ENCODE peak calls at places on chromosomes 6 and 20, in seven cellular contexts. K is right lobe of liver, Q is IMR-90, P is gastrocnemius medialis, N is A549, T is HCT116, L is heart left ventricle. Y is an unnamed sample.

GRCh38 chr20:51731771-51732453 is 36.3 kb downstream of the ATP9A start:
- ATAC-seq in K (no peak), Q (peak), P (no peak), N (no peak), T (no peak), L (peak), Y (peak)

GRCh38 chr20:49964964-49965780 is 17.6 kb upstream of the SNAI1 start:
- ATAC-seq in K (peak), Q (peak), P (no peak), N (peak), T (peak), L (no peak), Y (no peak)

GRCh38 chr6:20328266-20328946 is 73.3 kb upstream of the E2F3 start:
- ATAC-seq in K (no peak), Q (peak), P (peak), N (no peak), T (no peak), L (peak), Y (no peak)

GRCh38 chr6:41427642-41428401 is 92.4 kb downstream of the NCR2 start:
- ATAC-seq in K (peak), Q (peak), P (peak), N (peak), T (peak), L (peak), Y (peak)

GRCh38 chr6:11413728-11414127 is 123.8 kb upstream of the TMEM170B start:
- ATAC-seq in K (no peak), Q (peak), P (no peak), N (no peak), T (no peak), L (no peak), Y (no peak)

GRCh38 chr6:139732451-139732850 is 358.0 kb upstream of the CITED2 start:
- ATAC-seq in K (no peak), Q (peak), P (peak), N (no peak), T (peak), L (no peak), Y (peak)

GRCh38 chr6:117136702-117137101 is 128.7 kb upstream of the VGLL2 start:
- ATAC-seq in K (no peak), Q (no peak), P (no peak), N (no peak), T (no peak), L (peak), Y (no peak)

GRCh38 chr6:34610819-34611477 is 54.8 kb upstream of the SPDEF start:
- ATAC-seq in K (no peak), Q (peak), P (no peak), N (peak), T (peak), L (peak), Y (no peak)

GRCh38 chr6:15368186-15368585 is 122.3 kb downstream of the JARID2 start:
- ATAC-seq in K (no peak), Q (no peak), P (peak), N (no peak), T (no peak), L (peak), Y (no peak)

GRCh38 chr6:166382500-166382932 is 224 bp downstream of the MPC1 start:
- ATAC-seq in K (peak), Q (peak), P (peak), N (no peak), T (peak), L (peak), Y (peak)
- TF ChIP-seq POLR2A in K (no peak), Q (no peak), P (peak), N (no peak), T (no peak), L (no peak), Y (peak)

GRCh38 chr6:36492621-36493020 is 49.8 kb downstream of the KCTD20 start:
- ATAC-seq in K (peak), Q (no peak), P (no peak), N (no peak), T (no peak), L (no peak), Y (no peak)

GRCh38 chr6:36491378-36491965 is 48.7 kb downstream of the KCTD20 start:
- ATAC-seq in K (no peak), Q (no peak), P (no peak), N (no peak), T (no peak), L (no peak), Y (no peak)

GRCh38 chr6:36493859-36494258 is 51.1 kb downstream of the KCTD20 start:
- ATAC-seq in K (peak), Q (no peak), P (no peak), N (no peak), T (no peak), L (peak), Y (no peak)

GRCh38 chr6:36489426-36489825 is 46.6 kb downstream of the KCTD20 start:
- ATAC-seq in K (no peak), Q (no peak), P (no peak), N (no peak), T (no peak), L (no peak), Y (no peak)

DNA sequence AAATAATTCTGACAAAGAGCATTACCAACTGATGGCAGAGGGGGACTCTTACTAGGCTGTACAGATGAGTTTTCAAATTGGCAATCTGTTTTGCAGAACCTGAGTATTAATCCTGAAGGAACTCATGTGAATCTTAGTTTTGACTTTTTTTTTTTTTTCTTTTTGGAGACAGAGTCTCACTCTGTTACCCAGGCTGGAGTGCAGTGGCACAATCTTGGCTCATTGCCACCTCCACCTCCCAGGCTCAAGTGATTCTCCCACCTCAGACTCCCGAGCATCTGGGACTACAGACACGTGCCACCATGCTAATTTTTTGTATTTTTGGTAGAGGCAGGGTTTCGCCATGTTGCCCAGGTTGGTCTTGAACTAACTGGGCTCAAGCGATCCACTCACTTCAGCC is 49.3 kb downstream of the KCTD20 start:
- ATAC-seq in K (peak), Q (no peak), P (peak), N (no peak), T (no peak), L (no peak), Y (no peak)
- H3K4me3 ChIP-seq in K (no peak), Q (no peak), P (no peak), N (no peak), T (no peak), L (no peak), Y (no peak)

GRCh38 chr20:46552460-46553420 is 2.3 kb upstream of the OCSTAMP start:
- ATAC-seq in K (no peak), Q (no peak), P (no peak), N (no peak), T (no peak), L (no peak), Y (no peak)

GRCh38 chr20:46550441-46550840 is at the start of gene OCSTAMP:
- ATAC-seq in K (no peak), Q (no peak), P (no peak), N (no peak), T (no peak), L (no peak), Y (no peak)

GRCh38 chr20:46548688-46549087 is 1.8 kb downstream of the OCSTAMP start:
- ATAC-seq in K (no peak), Q (no peak), P (no peak), N (no peak), T (no peak), L (no peak), Y (no peak)

GRCh38 chr20:46549188-46549967 is 1.1 kb downstream of the OCSTAMP start:
- ATAC-seq in K (no peak), Q (no peak), P (no peak), N (no peak), T (peak), L (no peak), Y (no peak)

GRCh38 chr20:46551508-46552280 is 1.2 kb upstream of the OCSTAMP start:
- ATAC-seq in K (no peak), Q (no peak), P (no peak), N (no peak), T (no peak), L (no peak), Y (no peak)
- H3K27ac ChIP-seq in K (no peak), Q (no peak), P (no peak), N (no peak), T (no peak), L (no peak), Y (no peak)

GRCh38 chr6:43180985-43181384 is 1.0 kb upstream of the CUL9 start:
- ATAC-seq in K (no peak), Q (no peak), P (no peak), N (peak), T (no peak), L (no peak), Y (no peak)
- TF ChIP-seq POLR2A in K (no peak), Q (no peak), P (no peak), N (no peak), T (no peak), L (no peak), Y (no peak)

GRCh38 chr6:169266261-169266660 is 12.6 kb upstream of the THBS2 start:
- ATAC-seq in K (no peak), Q (no peak), P (no peak), N (no peak), T (no peak), L (no peak), Y (no peak)

GRCh38 chr6:169265486-169266131 is 12.0 kb upstream of the THBS2 start:
- ATAC-seq in K (no peak), Q (no peak), P (no peak), N (no peak), T (no peak), L (no peak), Y (no peak)

GRCh38 chr6:169266746-169267629 is 13.3 kb upstream of the THBS2 start:
- ATAC-seq in K (no peak), Q (peak), P (peak), N (no peak), T (no peak), L (no peak), Y (peak)

GRCh38 chr6:169271158-169271936 is 17.7 kb upstream of the THBS2 start:
- ATAC-seq in K (no peak), Q (peak), P (no peak), N (no peak), T (no peak), L (no peak), Y (no peak)

GRCh38 chr6:169269180-169270076 is 15.8 kb upstream of the THBS2 start:
- ATAC-seq in K (no peak), Q (peak), P (peak), N (no peak), T (no peak), L (peak), Y (peak)
- H3K4me3 ChIP-seq in K (no peak), Q (no peak), P (no peak), N (no peak), T (no peak), L (no peak), Y (no peak)

GRCh38 chr6:52535711-52536423 is 41.0 kb downstream of the TRAM2 start:
- ATAC-seq in K (no peak), Q (no peak), P (no peak), N (no peak), T (no peak), L (no peak), Y (no peak)
- H3K27ac ChIP-seq in K (no peak), Q (no peak), P (no peak), N (no peak), T (no peak), L (no peak), Y (no peak)

GRCh38 chr6:111809264-111809663 is 64.0 kb downstream of the FYN start:
- ATAC-seq in K (no peak), Q (no peak), P (no peak), N (no peak), T (no peak), L (no peak), Y (no peak)

GRCh38 chr6:111804627-111805235 is 68.5 kb downstream of the FYN start:
- ATAC-seq in K (peak), Q (no peak), P (peak), N (no peak), T (no peak), L (peak), Y (peak)

GRCh38 chr6:111805511-111806181 is 67.6 kb downstream of the FYN start:
- ATAC-seq in K (no peak), Q (peak), P (no peak), N (no peak), T (no peak), L (no peak), Y (no peak)

GRCh38 chr6:111808493-111808892 is 64.8 kb downstream of the FYN start:
- ATAC-seq in K (no peak), Q (no peak), P (no peak), N (no peak), T (no peak), L (no peak), Y (no peak)

DNA sequence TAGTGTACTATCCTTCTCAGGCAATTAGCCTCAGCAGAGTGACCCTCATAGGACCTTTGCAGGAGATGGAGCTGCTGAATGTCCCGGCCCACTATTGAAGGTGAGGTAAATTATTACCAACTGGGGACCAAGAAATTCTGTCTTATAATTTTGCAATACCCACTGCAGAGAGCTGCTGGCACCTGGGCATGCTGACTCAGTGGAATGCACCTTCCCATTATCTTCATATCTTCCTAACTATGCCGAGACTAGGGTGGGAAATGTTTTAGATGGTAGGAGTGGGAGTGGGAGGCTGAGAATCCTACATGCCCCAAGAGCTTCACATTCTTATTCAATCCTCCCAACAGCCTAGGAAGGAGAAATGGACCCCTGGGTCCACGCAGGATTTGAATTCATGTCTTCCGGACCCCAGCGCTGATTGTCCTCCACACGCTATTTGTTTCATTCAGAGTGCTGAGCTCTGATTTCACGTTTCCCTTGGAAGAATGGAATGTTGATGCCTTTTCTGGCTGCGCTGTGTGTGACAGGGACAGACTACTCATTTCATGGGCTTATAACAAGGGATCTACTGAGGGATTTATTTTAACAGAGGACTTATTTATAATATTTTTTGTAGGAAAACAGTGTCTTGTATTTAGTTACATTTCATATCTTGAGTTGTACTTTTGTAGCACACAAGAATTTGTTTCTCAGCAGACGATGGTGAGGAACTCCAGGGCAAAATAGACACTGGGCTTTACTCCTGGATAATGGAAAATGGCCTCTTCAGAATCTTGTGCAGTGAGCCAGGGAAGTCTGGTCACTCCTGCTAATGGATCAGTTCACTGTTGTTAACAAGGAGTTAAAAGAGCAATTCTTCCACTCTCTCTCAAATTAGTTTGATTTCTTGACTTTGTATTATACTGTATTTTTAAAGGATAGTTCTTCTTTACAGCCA is 66.4 kb downstream of the FYN start:
- ATAC-seq in K (no peak), Q (no peak), P (no peak), N (no peak), T (no peak), L (no peak), Y (no peak)
- TF ChIP-seq POLR2A in K (no peak), Q (no peak), P (no peak), N (no peak), T (no peak), L (no peak), Y (no peak)

DNA sequence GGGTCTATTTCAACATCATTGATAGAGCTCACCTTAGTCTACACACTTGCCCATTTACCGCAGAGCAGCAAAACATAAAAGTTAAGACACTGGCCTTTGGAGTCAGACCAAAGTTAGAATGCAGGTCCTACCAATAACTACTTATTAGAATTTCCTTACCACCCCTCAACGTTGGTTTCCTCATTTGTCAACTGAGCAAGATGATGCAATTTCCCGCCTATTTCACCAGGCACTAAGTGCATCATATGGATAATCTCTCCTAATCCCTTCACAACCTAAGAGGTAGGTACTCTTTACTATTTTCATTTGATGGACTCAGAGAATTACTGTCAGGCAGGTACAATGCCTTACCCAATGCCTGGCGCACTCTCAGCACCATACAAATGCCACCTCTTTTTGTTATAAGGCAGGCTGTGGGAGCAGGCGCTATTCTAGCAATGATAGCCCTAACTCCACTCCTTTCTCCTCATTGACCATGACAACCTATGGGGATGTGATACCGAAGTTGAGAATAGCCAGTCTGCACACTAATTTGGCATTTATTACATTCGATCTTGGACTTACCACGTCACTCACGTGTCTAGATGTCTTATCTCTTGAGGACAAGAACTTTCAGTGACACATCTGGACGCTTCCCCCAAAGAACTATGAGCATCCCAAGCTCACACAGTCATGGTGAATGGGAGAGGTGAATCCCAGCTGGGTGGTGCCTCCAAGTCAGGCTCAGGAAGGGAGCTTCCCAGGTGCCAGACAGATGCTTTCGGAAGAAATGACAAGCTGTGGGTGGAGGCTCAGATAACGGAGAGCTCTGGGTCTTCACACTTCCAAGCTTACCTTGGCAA is 128.1 kb upstream of the STMND1 start:
- ATAC-seq in K (no peak), Q (no peak), P (no peak), N (no peak), T (no peak), L (no peak), Y (no peak)
- H3K4me3 ChIP-seq in K (no peak), Q (no peak), P (no peak), N (no peak), T (no peak), L (no peak), Y (no peak)

Y was measured in gastroesophageal sphincter.